ENCODE peak calls at places on chromosome 19, in seven cellular contexts. K, A, T, W, R, Q and F are unnamed samples.

GRCh38 chr19:44925114-44925891 is 10.9 kb downstream of the APOC1 start:
- DNase-seq in K (peak; percentile 96), A (no peak), T (peak; percentile 56), W (peak; percentile 88), R (peak; percentile 58), Q (no peak), F (peak; percentile 94)

GRCh38 chr19:35421362-35421761 is 26.7 kb upstream of the FFAR2 start:
- DNase-seq in K (no peak), A (no peak), T (no peak), W (no peak), R (no peak), Q (no peak), F (no peak)

GRCh38 chr19:45739498-45740439 is 6.5 kb downstream of the MEIOSIN start:
- DNase-seq in K (no peak), A (no peak), T (no peak), W (no peak), R (no peak), Q (no peak), F (no peak)

GRCh38 chr19:53037101-53038097 is 7.1 kb upstream of the ERVV-2 start:
- DNase-seq in K (peak; percentile 66), A (no peak), T (no peak), W (no peak), R (peak; percentile 51), Q (no peak), F (peak; percentile 62)

GRCh38 chr19:10173527-10173926 is 21.2 kb downstream of the DNMT1 start:
- DNase-seq in K (no peak), A (no peak), T (no peak), W (no peak), R (peak; percentile 59), Q (no peak), F (peak; percentile 37)

GRCh38 chr19:56141416-56141992 is 417 bp downstream of the ZNF444 start:
- DNase-seq in K (peak; percentile 69), A (no peak), T (no peak), W (peak; percentile 41), R (no peak), Q (no peak), F (no peak)

GRCh38 chr19:41688098-41688497 is at the start of gene CEACAM7:
- DNase-seq in K (no peak), A (no peak), T (no peak), W (no peak), R (no peak), Q (no peak), F (no peak)

GRCh38 chr19:55473613-55474012 is 2.8 kb upstream of the ZNF628 start:
- DNase-seq in K (no peak), A (no peak), T (no peak), W (no peak), R (no peak), Q (no peak), F (peak; percentile 76)

GRCh38 chr19:34835952-34836351 is 62.9 kb upstream of the ZNF599 start:
- DNase-seq in K (no peak), A (no peak), T (no peak), W (no peak), R (no peak), Q (no peak), F (no peak)

GRCh38 chr19:46697142-46697960 is 19.6 kb downstream of the PRKD2 start:
- DNase-seq in K (peak; percentile 96), A (peak; percentile 31), T (peak; percentile 84), W (peak; percentile 93), R (peak; percentile 51), Q (peak; percentile 59), F (peak; percentile 87)

GRCh38 chr19:30116984-30117555 is 175.0 kb downstream of the URI1 start:
- DNase-seq in K (no peak), A (no peak), T (no peak), W (no peak), R (no peak), Q (no peak), F (no peak)

GRCh38 chr19:4543444-4543843 is 3.6 kb upstream of the LRG1 start:
- DNase-seq in K (no peak), A (no peak), T (no peak), W (no peak), R (no peak), Q (no peak), F (no peak)

GRCh38 chr19:55340144-55340783 is 588 bp downstream of the KMT5C start:
- DNase-seq in K (peak; percentile 73), A (no peak), T (no peak), W (no peak), R (no peak), Q (no peak), F (no peak)

GRCh38 chr19:39390460-39390758 is 497 bp downstream of the PAF1 start:
- DNase-seq in K (no peak), A (no peak), T (no peak), W (peak; percentile 81), R (no peak), Q (no peak), F (peak; percentile 65)

GRCh38 chr19:35105047-35105410 is 10.6 kb upstream of the FXYD3 start:
- DNase-seq in K (no peak), A (no peak), T (no peak), W (no peak), R (no peak), Q (no peak), F (no peak)

GRCh38 chr19:54889566-54889965 is 15.5 kb downstream of the FCAR start:
- DNase-seq in K (no peak), A (no peak), T (no peak), W (no peak), R (no peak), Q (no peak), F (no peak)

GRCh38 chr19:35708391-35708790 is 4.0 kb downstream of the ZBTB32 start:
- DNase-seq in K (no peak), A (no peak), T (no peak), W (no peak), R (no peak), Q (no peak), F (no peak)

GRCh38 chr19:47615714-47616113 is 6.8 kb downstream of the BICRA start:
- DNase-seq in K (no peak), A (no peak), T (no peak), W (no peak), R (no peak), Q (no peak), F (no peak)

GRCh38 chr19:47798904-47799266 is 5.5 kb downstream of the TPRX1 start:
- DNase-seq in K (no peak), A (no peak), T (no peak), W (no peak), R (no peak), Q (no peak), F (no peak)

GRCh38 chr19:18108897-18109296 is 11.3 kb downstream of the MAST3 start:
- DNase-seq in K (no peak), A (no peak), T (no peak), W (no peak), R (no peak), Q (no peak), F (no peak)

GRCh38 chr19:18107235-18108083 is 9.9 kb downstream of the MAST3 start:
- DNase-seq in K (no peak), A (no peak), T (no peak), W (no peak), R (no peak), Q (no peak), F (no peak)

GRCh38 chr19:18109363-18109730 is 11.8 kb downstream of the MAST3 start:
- DNase-seq in K (peak; percentile 71), A (no peak), T (no peak), W (no peak), R (no peak), Q (no peak), F (no peak)

GRCh38 chr19:18110833-18111232 is 13.3 kb downstream of the MAST3 start:
- DNase-seq in K (no peak), A (no peak), T (no peak), W (no peak), R (no peak), Q (no peak), F (no peak)

DNA sequence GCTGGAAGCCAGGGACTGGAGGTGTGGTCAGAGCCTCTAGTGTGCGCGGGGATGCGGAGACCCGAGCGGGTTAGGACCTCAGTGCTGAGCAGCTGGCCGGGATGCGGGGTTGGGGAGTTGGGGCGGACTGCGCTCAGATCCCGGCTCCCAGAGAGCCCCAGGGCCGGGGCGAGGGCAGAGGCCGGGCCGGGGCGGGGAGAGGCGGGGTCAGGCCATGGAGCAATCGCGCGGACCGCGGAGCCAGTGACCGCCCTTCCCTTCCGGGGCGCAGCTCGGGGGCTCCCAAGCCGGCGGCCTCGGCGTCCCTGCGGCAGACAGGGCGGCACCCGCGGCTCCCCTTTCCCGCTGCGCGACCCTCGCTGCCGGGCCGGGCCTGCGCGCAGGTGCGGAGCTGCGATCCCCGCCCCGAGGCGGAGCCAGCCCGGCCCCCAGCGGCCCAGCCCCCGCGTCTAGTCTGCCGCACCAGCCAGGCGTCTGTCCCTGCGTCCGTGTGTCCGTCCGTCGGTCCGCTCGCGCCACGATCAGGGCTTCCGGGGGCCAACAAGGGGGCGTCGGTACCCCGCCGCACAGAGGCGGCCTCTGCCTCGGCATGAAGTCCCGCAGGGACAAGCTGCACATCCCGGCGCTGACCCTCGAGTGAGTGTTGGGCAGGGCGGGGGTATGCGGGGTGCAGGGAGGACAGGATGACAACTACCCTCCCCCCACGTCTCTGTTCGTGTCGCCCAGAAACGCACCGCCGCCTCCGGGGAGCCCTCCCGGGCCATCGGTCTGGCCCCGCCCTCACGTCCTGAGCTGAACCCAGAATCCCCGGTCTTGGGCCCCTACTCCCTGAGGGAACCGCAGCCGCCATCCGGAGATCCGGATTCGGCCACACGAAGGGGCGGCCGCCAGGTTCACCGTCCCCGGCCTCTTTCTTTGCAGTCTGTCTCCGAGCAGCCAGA is 12.4 kb downstream of the MAST3 start:
- DNase-seq in K (peak; percentile 89), A (peak; percentile 68), T (no peak), W (peak; percentile 37), R (no peak), Q (no peak), F (no peak)
- H3K4me3 ChIP-seq in K (peak overlapping the region; percentile 56), A (peak overlapping the region; percentile 82), T (peak overlapping the region; percentile 84), W (peak overlapping the region; percentile 42), R (peak overlapping the region; percentile 75), Q (peak overlapping the region; percentile 91), F (peak overlapping the region; percentile 86)

GRCh38 chr19:12997225-12997966 is 2.1 kb downstream of the NFIX start:
- DNase-seq in K (no peak), A (no peak), T (no peak), W (peak; percentile 38), R (no peak), Q (no peak), F (no peak)
- H3K4me3 ChIP-seq in K (peak overlapping the region; percentile 95), A (no peak overlapping the region), T (peak overlapping the region; percentile 73), W (peak overlapping the region; percentile 74), R (peak overlapping the region; percentile 93), Q (peak overlapping the region; percentile 93), F (peak overlapping the region; percentile 76)

GRCh38 chr19:43779820-43780219 is 953 bp downstream of the KCNN4 start:
- DNase-seq in K (no peak), A (no peak), T (no peak), W (no peak), R (no peak), Q (no peak), F (no peak)
- H3K4me3 ChIP-seq in K (no peak overlapping the region), A (peak overlapping the region; percentile 87), T (peak overlapping the region; percentile 32), W (no peak overlapping the region), R (peak overlapping the region; percentile 59), Q (peak overlapping the region; percentile 6), F (no peak overlapping the region)

DNA sequence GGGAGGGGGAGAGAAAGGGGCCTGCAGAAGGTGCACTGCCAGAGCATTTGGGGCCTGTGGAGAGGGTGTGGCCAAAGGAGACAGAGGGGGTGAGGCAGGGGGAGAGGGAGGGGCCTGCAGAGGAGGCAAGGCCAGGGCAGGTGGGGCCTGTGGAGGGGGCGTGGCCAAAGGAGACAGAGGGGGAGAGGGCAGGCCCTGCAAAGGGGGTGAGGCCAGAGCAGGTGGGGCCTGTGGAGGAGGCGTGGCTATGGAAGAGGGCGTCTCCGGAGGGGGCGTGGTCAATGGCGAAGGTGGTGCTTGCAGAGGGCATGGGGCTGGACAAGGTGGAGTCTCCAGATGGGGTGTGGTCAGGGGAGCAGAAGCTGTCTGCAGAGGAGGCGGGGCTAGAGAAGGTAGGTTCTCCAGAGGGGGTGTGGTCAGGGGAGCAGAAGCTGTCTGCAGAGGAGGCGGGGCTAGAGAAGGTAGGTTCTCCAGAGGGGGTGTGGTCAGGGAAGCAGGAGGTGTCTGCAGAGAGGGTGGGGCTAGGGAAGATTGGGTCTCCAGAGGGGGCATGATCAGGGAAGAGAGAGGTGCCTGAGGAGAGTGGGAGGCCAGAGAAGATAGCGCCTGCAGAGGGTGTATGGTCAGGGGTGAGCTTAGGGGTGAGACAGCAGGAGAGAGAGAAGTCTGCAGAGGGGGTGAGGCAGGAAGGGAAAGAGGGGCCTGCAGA is 3.5 kb downstream of the PRR36 start:
- DNase-seq in K (peak; percentile 87), A (peak; percentile 83), T (no peak), W (peak; percentile 66), R (peak; percentile 46), Q (no peak), F (peak; percentile 50)
- H3K4me3 ChIP-seq in K (no peak overlapping the region), A (no peak overlapping the region), T (no peak overlapping the region), W (no peak overlapping the region), R (no peak overlapping the region), Q (no peak overlapping the region), F (no peak overlapping the region)